ENCODE peak calls at places on chromosomes 11 and 22, in nine cellular contexts. I is lower lobe of right lung; Q is adrenal gland; J is IMR-90; B is CD8-positive, alpha-beta T cell; T is neural progenitor cell; A is uterus; V is GM23338; F is SJSA1. D is an unnamed sample. For H3K4me1 and H3K36me3, the result is how much of the 10 kb centered on the place peaks cover.

GRCh38 chr22:42397332-42398246 is 34.6 kb downstream of the NFAM1 start:
- DNase-seq in I (peak), Q (peak), J (no peak), B (no peak), T (no peak), A (no peak), V (no peak), F (no peak), D (peak)

GRCh38 chr11:127383026-127383425 is 382.5 kb upstream of the KIRREL3 start:
- DNase-seq in I (no peak), Q (no peak), J (no peak), B (no peak), T (no peak), A (no peak), V (no peak), F (no peak), D (no peak)

GRCh38 chr22:38866399-38867123 is 5.5 kb downstream of the CBX6 start:
- DNase-seq in I (peak), Q (peak), J (no peak), B (no peak), T (peak), A (no peak), V (peak), F (no peak), D (no peak)

GRCh38 chr22:27358096-27358870 is 443.3 kb downstream of the MN1 start:
- DNase-seq in I (no peak), Q (no peak), J (no peak), B (no peak), T (peak), A (no peak), V (no peak), F (no peak), D (no peak)

GRCh38 chr11:95154514-95154913 is 64.9 kb downstream of the ENDOD1 start:
- DNase-seq in I (no peak), Q (peak), J (peak), B (peak), T (peak), A (peak), V (peak), F (no peak), D (peak)

GRCh38 chr11:123702137-123702536 is 39.3 kb downstream of the ZNF202 start:
- DNase-seq in I (no peak), Q (no peak), J (no peak), B (no peak), T (no peak), A (no peak), V (no peak), F (no peak), D (no peak)

GRCh38 chr22:50201191-50202129 is 649 bp downstream of the SELENOO start:
- DNase-seq in I (no peak), Q (no peak), J (no peak), B (no peak), T (peak), A (no peak), V (peak), F (no peak), D (peak)

GRCh38 chr11:44528581-44528980 is 36.9 kb upstream of the CD82 start:
- DNase-seq in I (no peak), Q (no peak), J (no peak), B (no peak), T (no peak), A (no peak), V (no peak), F (no peak), D (no peak)

GRCh38 chr11:29629281-29629680 is 387.5 kb downstream of the KCNA4 start:
- DNase-seq in I (no peak), Q (no peak), J (no peak), B (no peak), T (peak), A (no peak), V (no peak), F (no peak), D (no peak)

GRCh38 chr11:103806130-103806900 is 230.1 kb upstream of the DDI1 start:
- DNase-seq in I (no peak), Q (no peak), J (peak), B (no peak), T (no peak), A (no peak), V (no peak), F (no peak), D (no peak)

GRCh38 chr11:12161603-12162350 is 51.4 kb downstream of the MICAL2 start:
- DNase-seq in I (no peak), Q (no peak), J (no peak), B (no peak), T (no peak), A (peak), V (no peak), F (no peak), D (no peak)
- H3K4me1 ChIP-seq in I (half or more), Q (under half), J (half or more), B (under half), T (under half), A (under half), V (under half), F (half or more), D (under half)

DNA sequence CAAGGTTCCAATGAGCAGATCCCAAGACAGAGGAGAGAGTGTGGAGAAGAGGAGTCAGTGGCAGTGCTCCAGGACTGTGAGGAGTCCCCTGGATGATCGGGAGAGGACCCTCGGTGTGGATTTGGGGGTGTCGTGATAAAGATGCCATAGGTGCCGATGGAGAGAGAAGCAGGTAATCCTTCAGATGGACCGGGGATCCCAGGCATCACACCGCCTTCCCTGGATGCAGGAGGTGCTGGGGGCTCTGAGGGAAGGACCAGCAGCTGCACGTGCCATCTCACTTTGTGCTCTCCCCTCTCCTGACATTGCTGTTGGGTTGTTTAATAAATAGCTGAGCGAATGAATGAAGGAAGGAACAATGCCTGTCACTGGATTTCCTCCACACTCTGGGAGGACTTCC is 744.1 kb downstream of the BRD1 start:
- DNase-seq in I (no peak), Q (no peak), J (no peak), B (no peak), T (no peak), A (no peak), V (no peak), F (no peak), D (no peak)
- H3K36me3 ChIP-seq in I (under half), Q (under half), J (under half), B (under half), T (under half), A (under half), V (under half), F (under half), D (under half)

GRCh38 chr11:64059339-64060176 is 23.8 kb downstream of the FLRT1 start:
- DNase-seq in I (no peak), Q (no peak), J (no peak), B (no peak), T (peak), A (no peak), V (peak), F (no peak), D (no peak)
- H3K4me1 ChIP-seq in I (under half), Q (under half), J (under half), B (under half), T (under half), A (under half), V (under half), F (under half), D (under half)

DNA sequence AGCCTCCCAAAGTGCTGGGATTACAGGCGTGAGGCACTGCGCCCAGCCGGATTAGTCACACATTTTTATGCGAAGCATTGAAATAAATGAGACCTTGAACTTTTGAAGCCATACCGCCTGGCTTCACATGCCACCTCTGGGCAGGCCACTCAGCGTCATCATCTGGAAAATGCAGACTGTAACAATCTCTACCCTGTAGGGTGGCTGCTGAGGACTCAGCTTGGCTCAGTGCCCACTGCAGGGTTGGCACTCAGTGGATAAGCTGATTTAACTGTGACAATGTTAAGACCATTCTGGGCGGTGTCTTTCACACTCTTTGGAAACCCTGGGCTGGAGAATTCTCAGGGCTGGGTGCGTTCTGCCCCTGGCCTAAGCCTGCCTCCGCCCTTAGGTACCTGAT is 8.5 kb downstream of the SH3BP1 start:
- DNase-seq in I (no peak), Q (peak), J (no peak), B (no peak), T (no peak), A (no peak), V (no peak), F (no peak), D (no peak)
- H3K36me3 ChIP-seq in I (half or more), Q (under half), J (half or more), B (half or more), T (under half), A (under half), V (under half), F (under half), D (under half)

DNA sequence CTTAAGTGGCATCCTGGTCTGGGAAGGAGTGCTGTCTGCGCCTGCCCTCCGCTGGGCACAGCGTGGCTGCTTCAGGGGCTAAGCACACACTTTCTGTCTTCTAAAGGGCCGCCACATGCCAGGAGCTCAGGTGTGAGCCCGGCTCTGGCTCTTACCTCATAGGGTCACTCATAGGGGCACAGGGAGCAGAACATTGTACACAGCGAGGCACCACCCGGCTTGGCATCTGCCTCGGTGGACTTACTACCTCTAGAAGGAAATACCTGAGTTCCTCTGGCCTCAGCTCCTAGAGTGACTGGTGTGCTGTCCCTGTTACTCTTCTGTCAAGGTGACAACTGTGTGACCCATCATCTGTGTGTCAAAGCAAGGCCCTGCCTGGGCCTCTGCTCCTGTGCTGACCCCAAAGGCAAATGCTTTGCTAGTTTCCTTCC is 13.4 kb downstream of the NEAT1 start:
- DNase-seq in I (no peak), Q (peak), J (no peak), B (no peak), T (no peak), A (peak), V (no peak), F (no peak), D (peak)
- H3K4me1 ChIP-seq in I (half or more), Q (under half), J (under half), B (under half), T (under half), A (under half), V (under half), F (under half), D (under half)

DNA sequence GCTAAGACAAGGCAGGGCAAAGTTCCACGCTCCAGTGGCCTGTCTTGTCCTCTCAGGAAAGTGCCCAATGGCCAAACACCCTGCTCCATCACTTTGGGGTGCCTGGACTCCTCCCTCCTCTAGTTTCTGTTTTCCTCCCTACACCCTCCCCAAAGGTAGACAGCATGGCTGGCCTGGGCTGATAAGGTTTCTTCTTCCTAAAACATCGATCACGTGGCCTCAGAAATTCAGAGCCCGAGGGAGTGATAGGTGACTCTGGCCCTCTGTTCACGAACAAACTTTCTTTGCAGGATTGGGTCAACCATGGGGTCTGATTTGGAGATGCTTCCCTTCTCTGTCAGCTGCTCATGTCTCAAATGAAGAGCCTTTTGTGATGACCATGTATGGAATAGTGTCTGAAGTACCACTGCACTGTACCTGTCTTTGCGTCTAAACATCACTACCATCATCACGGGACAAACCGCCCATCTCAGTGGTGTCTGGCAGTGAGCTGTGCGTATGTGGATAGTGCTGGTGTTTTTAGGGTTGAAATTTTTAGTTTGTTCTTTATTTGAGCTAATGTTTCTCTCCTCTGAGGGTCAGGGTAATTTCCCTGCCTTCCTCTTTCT is 6.1 kb downstream of the MICAL2 start:
- DNase-seq in I (no peak), Q (no peak), J (no peak), B (no peak), T (no peak), A (no peak), V (no peak), F (no peak), D (no peak)
- H3K36me3 ChIP-seq in I (under half), Q (under half), J (under half), B (under half), T (under half), A (under half), V (under half), F (under half), D (under half)

DNA sequence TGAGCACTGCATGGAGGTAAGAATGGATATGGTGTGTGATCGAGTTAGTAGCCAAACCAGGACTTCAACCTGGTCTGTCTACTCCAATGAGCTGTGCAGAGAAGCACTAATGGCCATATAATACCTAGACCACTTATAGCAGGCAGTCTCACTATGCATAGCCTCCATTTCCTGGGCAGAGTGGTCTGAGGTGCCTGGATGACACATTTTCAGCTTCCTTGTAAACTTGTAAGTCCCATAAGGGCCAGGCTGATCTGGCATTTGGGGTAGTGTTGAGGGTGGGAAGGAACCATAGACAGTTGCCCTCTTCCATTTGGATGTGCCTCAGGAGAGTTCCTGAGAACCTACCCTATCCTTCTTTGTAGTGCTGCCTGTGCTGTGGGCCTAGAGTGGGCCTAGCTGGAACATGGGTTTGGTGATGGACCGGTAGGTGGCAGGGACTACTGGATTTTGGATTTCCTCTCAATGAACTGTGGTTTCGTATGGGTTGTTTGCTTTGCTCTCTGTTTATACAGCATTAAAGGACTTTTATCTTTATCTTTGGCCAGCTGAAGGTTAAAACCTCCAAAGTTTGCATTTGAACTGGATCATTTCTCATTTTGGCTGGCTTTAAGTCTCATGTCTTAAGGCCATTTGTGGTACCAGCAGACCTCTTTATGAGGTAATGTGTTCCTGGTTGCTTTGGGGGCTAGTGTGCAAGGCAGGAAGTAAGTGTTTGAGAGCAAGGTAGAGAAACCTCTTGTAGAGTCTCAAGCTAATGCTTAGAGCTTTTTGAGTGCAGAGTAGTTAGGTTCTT is 86.9 kb downstream of the STIM1 start:
- DNase-seq in I (no peak), Q (no peak), J (no peak), B (no peak), T (no peak), A (no peak), V (no peak), F (no peak), D (no peak)
- H3K4me1 ChIP-seq in I (half or more), Q (under half), J (under half), B (half or more), T (under half), A (under half), V (under half), F (under half), D (under half)

D was measured in Karpas-422.